ENCODE peak calls at places on chromosomes 3 and 15, in seven cellular contexts. Y is BJ, H is esophagus squamous epithelium, Z is ovary, J is fibroblast of the aortic adventitia, G is HFFc6, M is neural crest cell. C is an unnamed sample.

GRCh38 chr15:51348688-51349087 is 7.2 kb downstream of the GLDN start:
- DNase-seq in M (no peak), J (no peak), Z (no peak), Y (no peak), H (no peak), G (no peak), C (no peak)

GRCh38 chr3:142726017-142726416 is 2.2 kb downstream of the TRPC1 start:
- DNase-seq in Z (no peak), M (no peak), H (no peak), Y (no peak), J (no peak), G (no peak), C (no peak)

GRCh38 chr3:175224051-175224450 is 364.9 kb downstream of the NAALADL2 start:
- DNase-seq in H (no peak), Y (no peak), M (no peak), Z (no peak), J (no peak), G (no peak), C (no peak)

GRCh38 chr3:152257246-152258074 is 11.3 kb upstream of the MBNL1 start:
- DNase-seq in H (no peak), Z (no peak), J (no peak), Y (no peak), M (no peak), G (peak; percentile 18), C (no peak)

GRCh38 chr3:121707531-121708273 is 41.8 kb downstream of the GOLGB1 start:
- DNase-seq in H (no peak), M (no peak), G (no peak), Z (no peak), J (no peak), Y (no peak), C (no peak)

GRCh38 chr3:197007296-197007940 is 22.2 kb downstream of the MELTF start:
- DNase-seq in M (no peak), Y (no peak), G (no peak), H (no peak), J (no peak), Z (no peak), C (no peak)

GRCh38 chr3:17175187-17175839 is 290.6 kb downstream of the PLCL2 start:
- DNase-seq in H (no peak), Y (peak; percentile 77), J (peak; percentile 96), G (peak; percentile 75), M (no peak), Z (no peak), C (peak; percentile 44)

GRCh38 chr3:146974001-146974400 is 368.9 kb upstream of the PLSCR5 start:
- DNase-seq in Z (no peak), G (no peak), H (no peak), M (no peak), Y (no peak), J (no peak), C (no peak)

GRCh38 chr15:33742807-33743206 is 225.5 kb upstream of the CHRM5 start:
- DNase-seq in Y (peak; percentile 37), M (no peak), G (peak; percentile 50), J (peak; percentile 60), H (no peak), Z (no peak), C (no peak)

DNA sequence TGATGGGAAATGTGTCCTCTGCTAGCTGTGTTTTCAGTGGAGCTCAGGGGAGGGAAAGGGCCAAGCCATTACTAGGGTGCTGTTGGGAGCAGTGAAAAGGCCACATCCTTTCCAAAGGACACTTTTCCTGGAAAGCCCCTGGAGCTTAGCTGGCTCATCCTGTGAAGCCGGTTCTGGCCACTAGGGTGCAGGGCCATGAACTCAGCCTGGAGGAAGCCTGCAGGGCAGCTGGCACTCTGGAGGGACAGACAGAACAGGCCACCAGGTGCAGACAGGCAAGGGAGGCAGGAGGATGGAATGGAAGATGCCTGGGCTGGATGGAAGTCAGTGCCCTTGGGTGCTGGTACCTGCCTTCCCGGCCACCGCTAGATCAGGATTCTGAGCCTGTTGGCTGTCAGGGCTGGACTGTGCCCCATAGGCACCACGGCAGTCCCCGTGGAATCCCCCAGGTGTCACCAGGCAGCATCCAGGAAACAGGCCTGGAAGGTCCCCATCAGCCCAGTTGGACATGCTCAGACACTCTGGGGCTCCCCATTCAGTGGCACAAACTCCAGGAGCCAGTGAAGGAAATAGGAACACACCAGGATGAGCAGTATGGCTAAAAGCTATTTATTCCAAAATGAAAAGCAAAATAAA is 76.2 kb upstream of the C2CD4B start:
- DNase-seq in G (no peak), H (no peak), Y (no peak), J (no peak), Z (no peak), M (peak; percentile 9), C (no peak)
- TF ChIP-seq CTCF in G (peak; percentile 68), H (no peak), Y (peak; percentile 44), J (peak; percentile 26), Z (no peak), M (peak; percentile 46), C (peak; percentile 27)

GRCh38 chr3:30313840-30314239 is 292.6 kb upstream of the TGFBR2 start:
- DNase-seq in J (no peak), G (no peak), M (no peak), Z (no peak), Y (no peak), H (no peak), C (no peak)

GRCh38 chr3:30318110-30318509 is 288.3 kb upstream of the TGFBR2 start:
- DNase-seq in G (no peak), Z (no peak), M (no peak), J (no peak), Y (no peak), H (no peak), C (no peak)

GRCh38 chr3:30314757-30315156 is 291.6 kb upstream of the TGFBR2 start:
- DNase-seq in H (no peak), M (no peak), J (peak; percentile 59), Z (no peak), G (no peak), Y (no peak), C (no peak)

GRCh38 chr3:30311781-30312180 is 294.6 kb upstream of the TGFBR2 start:
- DNase-seq in Z (no peak), J (no peak), G (no peak), H (no peak), Y (no peak), M (no peak), C (no peak)

GRCh38 chr3:30315452-30315851 is 290.9 kb upstream of the TGFBR2 start:
- DNase-seq in G (peak; percentile 43), Z (no peak), H (no peak), Y (no peak), M (no peak), J (peak; percentile 56), C (no peak)
- TF ChIP-seq CTCF in G (no peak), Z (no peak), H (no peak), Y (no peak), M (no peak), J (no peak), C (no peak)

GRCh38 chr3:27025718-27026117 is 343.5 kb downstream of the NEK10 start:
- DNase-seq in Z (no peak), Y (no peak), J (no peak), M (no peak), G (no peak), H (no peak), C (no peak)

GRCh38 chr3:27022096-27022761 is 347.0 kb downstream of the NEK10 start:
- DNase-seq in Y (no peak), H (no peak), J (no peak), M (no peak), Z (no peak), G (no peak), C (no peak)
- TF ChIP-seq CTCF in Y (no peak), H (no peak), J (no peak), M (no peak), Z (no peak), G (no peak), C (no peak)

GRCh38 chr3:50617096-50617791 is at the start of gene MAPKAPK3:
- DNase-seq in Y (no peak), H (no peak), M (peak; percentile 8), Z (no peak), J (no peak), G (no peak), C (no peak)
- TF ChIP-seq CTCF in Y (no peak), H (no peak), M (no peak), Z (no peak), J (no peak), G (peak; percentile 44), C (no peak)

GRCh38 chr3:9846931-9847488 is 3.2 kb upstream of the RPUSD3 start:
- DNase-seq in J (no peak), G (no peak), Y (no peak), M (no peak), H (no peak), Z (no peak), C (no peak)

GRCh38 chr3:9855594-9855993 is 11.8 kb upstream of the RPUSD3 start:
- DNase-seq in J (no peak), M (no peak), G (no peak), Z (no peak), Y (no peak), H (no peak), C (no peak)

DNA sequence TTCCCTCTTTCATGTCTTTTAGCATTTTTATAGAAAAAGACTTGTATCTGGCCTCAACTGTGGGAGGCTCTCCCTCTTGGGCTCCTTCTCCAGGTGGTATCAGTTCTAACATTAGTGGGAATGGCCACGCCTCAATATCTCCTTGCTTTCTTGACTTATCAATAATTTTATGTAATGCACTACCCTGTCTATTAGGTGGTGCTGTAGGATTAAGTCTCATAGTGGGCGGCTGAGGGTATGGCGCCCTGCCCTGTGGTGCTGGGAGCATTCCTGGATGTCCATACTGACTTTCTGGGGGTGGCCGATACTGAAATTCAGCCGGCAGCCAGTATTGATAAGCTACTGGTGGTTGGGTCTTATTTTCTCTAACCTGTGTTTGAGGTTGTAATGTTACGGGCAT is 8.7 kb upstream of the RPUSD3 start:
- DNase-seq in Y (no peak), G (no peak), J (no peak), M (no peak), Z (no peak), H (no peak), C (no peak)
- TF ChIP-seq CTCF in Y (no peak), G (no peak), J (no peak), M (no peak), Z (no peak), H (no peak), C (no peak)

DNA sequence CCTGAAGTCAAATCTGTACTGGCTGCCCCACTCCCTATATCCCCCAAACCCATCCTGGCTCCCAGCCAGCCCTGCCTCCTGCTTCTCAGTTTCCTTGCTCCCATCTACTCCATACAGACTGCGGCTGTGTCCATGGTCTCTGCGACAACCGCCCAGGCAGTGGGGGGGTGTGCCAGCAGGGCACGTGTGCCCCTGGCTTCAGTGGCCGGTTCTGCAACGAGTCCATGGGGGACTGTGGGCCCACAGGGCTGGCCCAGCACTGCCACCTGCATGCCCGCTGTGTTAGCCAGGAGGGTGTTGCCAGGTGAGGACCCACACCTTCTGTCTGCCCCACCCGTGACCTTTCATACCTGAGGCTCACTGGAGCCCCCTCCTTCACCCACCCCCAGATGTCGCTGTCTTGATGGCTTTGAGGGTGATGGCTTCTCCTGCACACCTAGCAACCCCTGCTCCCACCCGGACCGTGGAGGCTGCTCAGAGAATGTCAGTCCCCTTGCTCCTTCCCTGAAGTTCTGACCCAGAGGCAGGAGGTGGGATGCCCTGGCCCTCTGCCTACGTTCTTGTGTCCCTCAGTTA is 14.7 kb downstream of the STAB1 start:
- DNase-seq in Y (no peak), Z (no peak), J (no peak), H (no peak), M (no peak), G (no peak), C (no peak)
- TF ChIP-seq CTCF in Y (no peak), Z (no peak), J (no peak), H (no peak), M (no peak), G (peak; percentile 21), C (no peak)

GRCh38 chr3:40109641-40110490 is 199.6 kb upstream of the EIF1B start:
- DNase-seq in Z (peak; percentile 52), J (peak; percentile 46), M (no peak), G (peak; percentile 33), H (no peak), Y (no peak), C (no peak)
- TF ChIP-seq CTCF in Z (no peak), J (peak; percentile 60), M (peak; percentile 37), G (peak; percentile 72), H (no peak), Y (peak; percentile 64), C (peak; percentile 51)